ENCODE peak calls at places on chromosomes 16 and 17, in nine cellular contexts. P is RWPE1, B is glutamatergic neuron, O is activated B cell treated with CpG ODN at 0.5 μM for 24 hours, Z is hepatocyte, X is IMR-90, S is GM13976, U is BE2C, R is osteocyte. L is an unnamed sample.

GRCh38 chr17:74512624-74513084 is 18.6 kb downstream of the CD300LB start:
- DNase-seq in O (no peak), P (peak), X (no peak), S (no peak), Z (no peak), U (no peak), B (no peak), R (peak), L (no peak)

GRCh38 chr16:75566889-75567255 is 693 bp downstream of the GABARAPL2 start:
- DNase-seq in P (peak), X (no peak), Z (peak), O (no peak), U (peak), B (peak), S (peak), R (no peak), L (peak)

GRCh38 chr16:19497181-19497580 is 24.7 kb downstream of the GDE1 start:
- DNase-seq in O (no peak), U (no peak), X (no peak), R (no peak), Z (no peak), B (no peak), P (no peak), S (no peak), L (no peak)

GRCh38 chr17:45758544-45758943 is 25.6 kb upstream of the CRHR1 start:
- DNase-seq in O (no peak), U (no peak), B (no peak), Z (no peak), R (no peak), S (no peak), X (no peak), P (no peak), L (no peak)

GRCh38 chr17:18953231-18953728 is 1.3 kb downstream of the SLC5A10 start:
- DNase-seq in B (no peak), O (no peak), R (no peak), U (no peak), X (no peak), Z (no peak), P (no peak), S (no peak), L (no peak)

GRCh38 chr16:68948230-68948910 is 105.0 kb downstream of the TANGO6 start:
- DNase-seq in U (no peak), O (no peak), P (no peak), X (peak), B (no peak), R (no peak), S (no peak), Z (no peak), L (no peak)

GRCh38 chr16:56337131-56337857 is 88.1 kb downstream of the AMFR start:
- DNase-seq in S (no peak), R (no peak), P (no peak), O (no peak), U (peak), Z (no peak), B (no peak), X (no peak), L (no peak)

GRCh38 chr17:44983563-44983962 is 15.5 kb upstream of the C1QL1 start:
- DNase-seq in B (no peak), U (no peak), R (no peak), O (no peak), X (no peak), Z (no peak), P (no peak), S (no peak), L (no peak)

GRCh38 chr17:333626-334396 is 18.8 kb downstream of the RPH3AL start:
- DNase-seq in S (no peak), X (peak), B (peak), Z (peak), P (no peak), U (no peak), O (no peak), R (no peak), L (peak)

GRCh38 chr17:10114931-10115535 is 83.4 kb downstream of the GAS7 start:
- DNase-seq in X (peak), Z (peak), S (peak), U (no peak), O (peak), R (peak), B (no peak), P (peak), L (no peak)

GRCh38 chr16:48232459-48233040 is 11.6 kb upstream of the LONP2 start:
- DNase-seq in S (no peak), R (no peak), B (no peak), P (no peak), X (peak), O (no peak), Z (no peak), U (no peak), L (no peak)

GRCh38 chr17:1227365-1227764 is 42.9 kb upstream of the BHLHA9 start:
- DNase-seq in Z (no peak), S (no peak), P (no peak), O (no peak), B (no peak), R (no peak), X (no peak), U (no peak), L (no peak)

GRCh38 chr16:56294599-56294998 is 103.3 kb downstream of the GNAO1 start:
- DNase-seq in Z (no peak), O (no peak), X (peak), P (peak), S (no peak), U (no peak), B (no peak), R (no peak), L (no peak)

GRCh38 chr17:64320613-64321553 is 57.8 kb upstream of the TEX2 start:
- DNase-seq in U (peak), B (peak), O (peak), R (no peak), S (peak), P (peak), X (peak), Z (peak), L (peak)

GRCh38 chr16:9908613-9909012 is 273.6 kb downstream of the GRIN2A start:
- DNase-seq in X (no peak), P (no peak), R (no peak), B (no peak), U (no peak), S (no peak), O (no peak), Z (no peak), L (peak)

GRCh38 chr16:9966569-9967157 is 215.6 kb downstream of the GRIN2A start:
- DNase-seq in P (no peak), S (peak), U (no peak), B (no peak), R (no peak), O (no peak), Z (no peak), X (no peak), L (no peak)

GRCh38 chr17:80919331-80920284 is 72.0 kb upstream of the CHMP6 start:
- DNase-seq in X (no peak), B (no peak), S (no peak), R (no peak), P (no peak), U (no peak), O (no peak), Z (peak), L (no peak)

DNA sequence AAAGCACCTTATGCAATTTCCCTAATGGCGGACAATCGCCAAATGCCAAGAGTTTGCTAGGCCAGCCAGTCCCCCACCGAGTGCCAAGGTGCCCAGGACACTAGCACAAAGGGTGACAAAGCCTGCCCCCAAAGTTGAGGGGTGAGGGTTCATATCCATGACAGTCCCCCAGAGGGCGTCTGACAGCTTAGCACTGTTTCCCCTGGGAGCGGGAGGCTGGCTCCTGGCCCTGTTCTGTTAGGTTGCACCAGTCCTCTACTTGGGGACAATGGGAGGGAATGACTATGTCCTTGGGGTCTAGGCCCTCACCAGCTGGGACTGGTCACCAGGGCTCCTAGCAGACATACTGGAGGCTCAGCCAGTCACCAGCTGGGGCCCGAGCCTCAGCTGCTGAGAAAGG is 66.9 kb downstream of the MYO18A start:
- DNase-seq in O (no peak), X (no peak), B (no peak), R (no peak), Z (no peak), P (no peak), U (peak), S (no peak), L (no peak)
- TF ChIP-seq CTCF in O (no peak), X (no peak), B (no peak), R (no peak), Z (no peak), P (no peak), U (peak), S (no peak), L (no peak)

GRCh38 chr16:81314603-81315270 is at the start of gene GAN:
- DNase-seq in X (peak), S (peak), O (peak), B (peak), U (peak), Z (peak), R (peak), P (peak), L (peak)

GRCh38 chr16:81313731-81314602 is 795 bp upstream of the GAN start:
- DNase-seq in P (no peak), X (no peak), Z (no peak), R (no peak), B (no peak), O (no peak), U (no peak), S (no peak), L (peak)

GRCh38 chr16:81318711-81319110 is 3.9 kb downstream of the GAN start:
- DNase-seq in X (no peak), O (no peak), S (no peak), B (no peak), U (no peak), Z (no peak), P (no peak), R (no peak), L (no peak)

GRCh38 chr16:81316176-81316496 is 1.4 kb downstream of the GAN start:
- DNase-seq in B (no peak), U (no peak), S (no peak), R (no peak), X (no peak), P (no peak), Z (no peak), O (no peak), L (no peak)

GRCh38 chr16:81315271-81316175 is 761 bp downstream of the GAN start:
- DNase-seq in B (peak), X (peak), O (peak), S (peak), P (peak), Z (peak), U (peak), R (peak), L (peak)
- TF ChIP-seq CTCF in B (no peak), X (peak), O (no peak), S (no peak), P (peak), Z (no peak), U (peak), R (no peak), L (no peak)

GRCh38 chr16:2432286-2432685 is 3.0 kb downstream of the CCNF start:
- DNase-seq in Z (no peak), O (no peak), R (no peak), U (no peak), X (no peak), S (no peak), P (no peak), B (no peak), L (no peak)
- TF ChIP-seq CTCF in Z (no peak), O (no peak), R (no peak), U (no peak), X (no peak), S (no peak), P (no peak), B (no peak), L (no peak)

GRCh38 chr16:1884155-1884760 is 12.3 kb upstream of the MEIOB start:
- DNase-seq in P (no peak), B (no peak), X (no peak), U (peak), Z (no peak), R (no peak), O (no peak), S (no peak), L (no peak)
- TF ChIP-seq CTCF in P (no peak), B (peak), X (no peak), U (peak), Z (peak), R (no peak), O (no peak), S (no peak), L (peak)

GRCh38 chr16:88651276-88651988 is 579 bp upstream of the CYBA start:
- DNase-seq in U (peak), X (no peak), B (no peak), R (no peak), P (no peak), O (peak), Z (peak), S (peak), L (peak)
- TF ChIP-seq CTCF in U (no peak), X (no peak), B (no peak), R (no peak), P (no peak), O (no peak), Z (no peak), S (no peak), L (no peak)

GRCh38 chr17:73091770-73092517 is 544 bp downstream of the SLC39A11 start:
- DNase-seq in Z (peak), S (peak), O (no peak), R (no peak), P (peak), B (no peak), U (peak), X (peak), L (peak)

GRCh38 chr17:73090396-73091202 is 1.9 kb downstream of the SLC39A11 start:
- DNase-seq in Z (no peak), P (no peak), S (no peak), O (no peak), U (no peak), R (no peak), X (no peak), B (no peak), L (no peak)

GRCh38 chr17:73091410-73091769 is 1.1 kb downstream of the SLC39A11 start:
- DNase-seq in P (no peak), U (no peak), Z (no peak), B (no peak), X (no peak), S (no peak), O (no peak), R (no peak), L (no peak)

GRCh38 chr17:73093286-73093685 is 798 bp upstream of the SLC39A11 start:
- DNase-seq in S (no peak), O (no peak), R (no peak), U (no peak), P (no peak), Z (no peak), X (no peak), B (no peak), L (no peak)

DNA sequence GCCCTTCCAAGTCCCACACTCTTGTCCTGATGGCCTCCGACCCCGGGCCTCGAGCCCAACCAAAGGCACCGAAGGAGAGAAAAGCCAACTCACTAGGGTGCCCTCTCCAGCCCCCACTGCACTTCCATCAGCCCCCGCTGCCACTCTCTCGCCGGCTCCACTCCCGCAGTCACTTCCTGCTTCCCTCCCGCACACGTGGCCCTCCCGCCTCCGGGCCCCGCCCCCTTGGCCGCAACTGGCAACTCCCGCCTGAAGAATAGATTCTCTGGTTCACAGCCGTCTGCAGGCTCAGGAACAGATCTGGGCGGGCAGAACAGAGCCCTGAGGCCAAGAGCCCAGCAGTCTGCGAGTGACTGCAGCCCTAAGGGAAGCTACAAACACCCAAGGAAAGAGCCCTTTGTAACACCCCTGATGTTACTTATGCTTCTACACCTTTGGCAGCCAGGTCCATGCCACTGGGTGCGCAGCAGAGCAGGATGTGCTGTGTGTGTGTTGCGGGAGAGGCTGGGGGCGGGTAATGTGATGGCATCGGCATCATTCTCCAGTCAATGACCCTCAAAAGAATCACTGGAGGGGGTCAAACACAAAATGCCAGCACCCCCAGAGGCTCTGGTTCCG is at the start of gene SLC39A11:
- DNase-seq in Z (peak), X (peak), P (peak), R (peak), U (peak), S (peak), O (peak), B (peak), L (peak)
- TF ChIP-seq CTCF in Z (no peak), X (no peak), P (no peak), R (no peak), U (no peak), S (no peak), O (no peak), B (no peak), L (no peak)

GRCh38 chr17:3678821-3679175 is 10.2 kb downstream of the EMC6 start:
- DNase-seq in R (no peak), S (no peak), O (no peak), X (no peak), Z (no peak), B (no peak), P (no peak), U (no peak), L (no peak)

GRCh38 chr17:3679186-3680126 is 10.8 kb downstream of the EMC6 start:
- DNase-seq in P (no peak), U (no peak), R (no peak), Z (no peak), O (no peak), B (no peak), X (no peak), S (no peak), L (no peak)

GRCh38 chr17:3675886-3676285 is 7.3 kb downstream of the EMC6 start:
- DNase-seq in U (no peak), P (no peak), O (no peak), R (no peak), Z (no peak), S (no peak), B (no peak), X (no peak), L (no peak)

GRCh38 chr17:3681057-3681456 is 12.4 kb downstream of the EMC6 start:
- DNase-seq in P (no peak), B (no peak), Z (no peak), S (no peak), R (no peak), X (no peak), O (no peak), U (no peak), L (no peak)

DNA sequence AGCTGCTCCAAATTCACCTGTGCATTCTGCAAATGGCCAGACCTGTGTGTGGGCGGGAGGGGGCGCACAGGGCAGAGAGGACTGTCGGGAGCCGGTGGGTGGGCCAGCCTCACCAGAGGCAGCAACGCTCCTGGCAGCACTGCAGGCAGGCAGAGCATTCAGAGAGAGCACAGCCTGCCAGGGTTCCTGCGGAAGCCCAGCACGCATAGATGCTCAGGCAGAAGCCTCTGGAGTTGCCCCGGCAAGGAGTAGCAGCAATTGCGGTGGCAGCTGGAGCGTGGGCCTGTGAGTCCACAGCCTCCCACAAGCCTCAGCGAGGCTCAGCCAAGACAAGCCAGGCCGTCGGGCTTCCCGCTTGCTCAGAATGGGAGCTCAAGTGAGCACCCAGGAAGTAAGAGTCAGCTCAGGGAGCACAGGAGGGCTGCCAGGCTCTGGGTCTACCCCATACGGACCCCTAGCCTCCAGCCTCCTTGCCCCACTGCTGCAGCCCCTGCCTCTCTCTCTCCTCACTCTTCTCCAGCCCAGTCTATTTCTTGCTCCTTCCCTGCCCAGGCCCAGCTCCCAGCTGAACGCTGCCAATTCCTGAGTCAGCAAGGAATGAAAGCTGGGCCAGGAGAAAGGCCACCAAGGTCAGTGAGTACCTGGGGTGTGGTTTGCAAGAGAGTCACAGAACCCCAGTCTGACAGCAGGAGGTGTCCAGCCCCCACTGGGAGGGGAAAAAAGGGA is 9.6 kb downstream of the EMC6 start:
- DNase-seq in U (no peak), S (no peak), X (peak), B (no peak), Z (no peak), R (no peak), P (no peak), O (no peak), L (peak)
- TF ChIP-seq CTCF in U (no peak), S (no peak), X (no peak), B (no peak), Z (no peak), R (no peak), P (no peak), O (no peak), L (no peak)